ENCODE peak calls at places on chromosome 21, in eight cellular contexts. One of them, this sample, is unnamed.

GRCh38 chr21:32073190-32073589 is 200.4 kb downstream of the HUNK start:
- DNase-seq in choroid plexus epithelial cell: no peak
- DNase-seq in sigmoid colon: no peak
- DNase-seq in foreskin fibroblast: no peak
- DNase-seq in HFFc6: no peak
- DNase-seq in epithelial cell of esophagus: no peak
- DNase-seq in lung: no peak
- DNase-seq in GM23338: no peak
- DNase-seq in this sample: no peak

GRCh38 chr21:32371913-32372314 is 20.9 kb downstream of the URB1 start:
- DNase-seq in foreskin fibroblast: peak
- DNase-seq in lung: no peak
- DNase-seq in HFFc6: peak
- DNase-seq in sigmoid colon: peak
- DNase-seq in GM23338: no peak
- DNase-seq in choroid plexus epithelial cell: peak
- DNase-seq in epithelial cell of esophagus: peak
- DNase-seq in this sample: peak

GRCh38 chr21:39381009-39381408 is 32.1 kb upstream of the HMGN1 start:
- DNase-seq in foreskin fibroblast: peak
- DNase-seq in epithelial cell of esophagus: no peak
- DNase-seq in sigmoid colon: no peak
- DNase-seq in HFFc6: no peak
- DNase-seq in choroid plexus epithelial cell: no peak
- DNase-seq in lung: no peak
- DNase-seq in GM23338: no peak
- DNase-seq in this sample: no peak

GRCh38 chr21:25862596-25862995 is 127.8 kb downstream of the GABPA start:
- DNase-seq in GM23338: peak
- DNase-seq in choroid plexus epithelial cell: peak
- DNase-seq in HFFc6: peak
- DNase-seq in foreskin fibroblast: peak
- DNase-seq in sigmoid colon: no peak
- DNase-seq in lung: no peak
- DNase-seq in epithelial cell of esophagus: peak
- DNase-seq in this sample: peak

GRCh38 chr21:40706806-40707205 is 140.2 kb downstream of the DSCAM start:
- DNase-seq in epithelial cell of esophagus: peak
- DNase-seq in lung: no peak
- DNase-seq in sigmoid colon: no peak
- DNase-seq in foreskin fibroblast: no peak
- DNase-seq in choroid plexus epithelial cell: no peak
- DNase-seq in HFFc6: peak
- DNase-seq in GM23338: no peak
- DNase-seq in this sample: no peak

GRCh38 chr21:16588433-16588860 is 858.7 kb downstream of the USP25 start:
- DNase-seq in HFFc6: peak
- DNase-seq in sigmoid colon: peak
- DNase-seq in choroid plexus epithelial cell: peak
- DNase-seq in epithelial cell of esophagus: peak
- DNase-seq in GM23338: peak
- DNase-seq in lung: peak
- DNase-seq in foreskin fibroblast: peak
- DNase-seq in this sample: peak

GRCh38 chr21:32515869-32516268 is 69.5 kb downstream of the TCP10L start:
- DNase-seq in HFFc6: no peak
- DNase-seq in lung: no peak
- DNase-seq in foreskin fibroblast: peak
- DNase-seq in sigmoid colon: no peak
- DNase-seq in epithelial cell of esophagus: peak
- DNase-seq in choroid plexus epithelial cell: peak
- DNase-seq in GM23338: no peak
- DNase-seq in this sample: peak

GRCh38 chr21:16037386-16037785 is 307.6 kb downstream of the USP25 start:
- DNase-seq in foreskin fibroblast: no peak
- DNase-seq in sigmoid colon: no peak
- DNase-seq in epithelial cell of esophagus: peak
- DNase-seq in GM23338: no peak
- DNase-seq in choroid plexus epithelial cell: peak
- DNase-seq in HFFc6: no peak
- DNase-seq in lung: no peak
- DNase-seq in this sample: no peak

GRCh38 chr21:39217356-39218081 is 34.3 kb upstream of the PSMG1 start:
- DNase-seq in lung: no peak
- DNase-seq in sigmoid colon: no peak
- DNase-seq in HFFc6: no peak
- DNase-seq in choroid plexus epithelial cell: no peak
- DNase-seq in epithelial cell of esophagus: no peak
- DNase-seq in foreskin fibroblast: peak
- DNase-seq in GM23338: no peak
- DNase-seq in this sample: no peak

GRCh38 chr21:28419811-28420210 is 572.9 kb downstream of the LTN1 start:
- DNase-seq in lung: no peak
- DNase-seq in foreskin fibroblast: peak
- DNase-seq in sigmoid colon: no peak
- DNase-seq in HFFc6: no peak
- DNase-seq in epithelial cell of esophagus: no peak
- DNase-seq in GM23338: no peak
- DNase-seq in choroid plexus epithelial cell: no peak
- DNase-seq in this sample: no peak

GRCh38 chr21:42862774-42863503 is 16.4 kb downstream of the WDR4 start:
- DNase-seq in lung: no peak
- DNase-seq in HFFc6: no peak
- DNase-seq in sigmoid colon: no peak
- DNase-seq in choroid plexus epithelial cell: no peak
- DNase-seq in GM23338: peak
- DNase-seq in foreskin fibroblast: no peak
- DNase-seq in epithelial cell of esophagus: peak
- DNase-seq in this sample: no peak
- TF ChIP-seq CTCF in lung: no peak
- TF ChIP-seq CTCF in HFFc6: no peak
- TF ChIP-seq CTCF in sigmoid colon: no peak
- TF ChIP-seq CTCF in choroid plexus epithelial cell: no peak
- TF ChIP-seq CTCF in GM23338: no peak
- TF ChIP-seq CTCF in foreskin fibroblast: no peak
- TF ChIP-seq CTCF in epithelial cell of esophagus: peak
- TF ChIP-seq CTCF in this sample: no peak

GRCh38 chr21:35426484-35426883 is 377.4 kb upstream of the RUNX1 start:
- DNase-seq in sigmoid colon: no peak
- DNase-seq in lung: no peak
- DNase-seq in choroid plexus epithelial cell: no peak
- DNase-seq in HFFc6: no peak
- DNase-seq in GM23338: no peak
- DNase-seq in foreskin fibroblast: no peak
- DNase-seq in epithelial cell of esophagus: no peak
- DNase-seq in this sample: no peak

GRCh38 chr21:35428041-35428400 is 378.9 kb upstream of the RUNX1 start:
- DNase-seq in lung: no peak
- DNase-seq in choroid plexus epithelial cell: peak
- DNase-seq in sigmoid colon: no peak
- DNase-seq in epithelial cell of esophagus: peak
- DNase-seq in GM23338: no peak
- DNase-seq in HFFc6: no peak
- DNase-seq in foreskin fibroblast: peak
- DNase-seq in this sample: peak

GRCh38 chr21:35427320-35428040 is 378.4 kb upstream of the RUNX1 start:
- DNase-seq in GM23338: no peak
- DNase-seq in foreskin fibroblast: no peak
- DNase-seq in lung: no peak
- DNase-seq in HFFc6: no peak
- DNase-seq in epithelial cell of esophagus: no peak
- DNase-seq in choroid plexus epithelial cell: no peak
- DNase-seq in sigmoid colon: peak
- DNase-seq in this sample: no peak

GRCh38 chr21:35428489-35428888 is 379.4 kb upstream of the RUNX1 start:
- DNase-seq in lung: peak
- DNase-seq in GM23338: peak
- DNase-seq in choroid plexus epithelial cell: peak
- DNase-seq in epithelial cell of esophagus: no peak
- DNase-seq in foreskin fibroblast: peak
- DNase-seq in HFFc6: no peak
- DNase-seq in sigmoid colon: peak
- DNase-seq in this sample: peak

GRCh38 chr21:35426897-35427296 is 377.8 kb upstream of the RUNX1 start:
- DNase-seq in sigmoid colon: no peak
- DNase-seq in choroid plexus epithelial cell: no peak
- DNase-seq in HFFc6: no peak
- DNase-seq in lung: no peak
- DNase-seq in foreskin fibroblast: no peak
- DNase-seq in epithelial cell of esophagus: no peak
- DNase-seq in GM23338: no peak
- DNase-seq in this sample: no peak
- TF ChIP-seq CTCF in sigmoid colon: no peak
- TF ChIP-seq CTCF in choroid plexus epithelial cell: no peak
- TF ChIP-seq CTCF in HFFc6: no peak
- TF ChIP-seq CTCF in lung: no peak
- TF ChIP-seq CTCF in foreskin fibroblast: no peak
- TF ChIP-seq CTCF in epithelial cell of esophagus: no peak
- TF ChIP-seq CTCF in GM23338: no peak
- TF ChIP-seq CTCF in this sample: no peak

GRCh38 chr21:44360174-44360573 is 6.8 kb downstream of the TRPM2 start:
- DNase-seq in sigmoid colon: no peak
- DNase-seq in lung: no peak
- DNase-seq in foreskin fibroblast: no peak
- DNase-seq in GM23338: no peak
- DNase-seq in HFFc6: no peak
- DNase-seq in choroid plexus epithelial cell: peak
- DNase-seq in epithelial cell of esophagus: no peak
- DNase-seq in this sample: no peak
- TF ChIP-seq CTCF in sigmoid colon: no peak
- TF ChIP-seq CTCF in lung: no peak
- TF ChIP-seq CTCF in foreskin fibroblast: no peak
- TF ChIP-seq CTCF in GM23338: no peak
- TF ChIP-seq CTCF in HFFc6: peak
- TF ChIP-seq CTCF in choroid plexus epithelial cell: peak
- TF ChIP-seq CTCF in epithelial cell of esophagus: no peak
- TF ChIP-seq CTCF in this sample: no peak

DNA sequence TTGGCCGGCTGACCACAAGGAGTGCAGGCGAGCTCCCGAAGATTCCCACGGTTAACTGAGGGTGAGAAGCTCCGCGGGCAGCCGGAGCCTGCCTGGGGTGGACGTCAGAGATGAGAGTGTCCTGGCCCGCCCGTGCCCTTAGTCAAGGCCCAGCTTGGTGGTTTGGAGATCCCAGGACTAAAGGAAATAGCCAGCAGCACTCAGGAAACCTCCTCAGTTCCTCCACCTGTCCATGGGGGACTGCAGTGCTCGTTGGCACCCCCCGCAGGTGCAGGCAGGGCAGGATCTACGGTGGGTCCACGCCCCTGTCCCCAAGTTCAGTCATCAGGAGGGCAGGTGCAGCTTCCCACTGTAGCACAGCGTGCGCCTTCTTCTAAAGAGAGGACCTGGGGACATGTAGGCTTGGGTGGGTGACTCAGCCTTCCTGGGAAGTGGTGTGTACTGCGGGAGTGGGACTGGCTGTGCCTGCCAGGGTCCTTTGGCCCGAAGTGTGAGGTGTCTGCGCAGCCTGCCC is 32.5 kb downstream of the SLX9 start:
- DNase-seq in choroid plexus epithelial cell: no peak
- DNase-seq in sigmoid colon: peak
- DNase-seq in epithelial cell of esophagus: no peak
- DNase-seq in lung: no peak
- DNase-seq in foreskin fibroblast: no peak
- DNase-seq in HFFc6: no peak
- DNase-seq in GM23338: peak
- DNase-seq in this sample: no peak
- TF ChIP-seq CTCF in choroid plexus epithelial cell: no peak
- TF ChIP-seq CTCF in sigmoid colon: no peak
- TF ChIP-seq CTCF in epithelial cell of esophagus: no peak
- TF ChIP-seq CTCF in lung: no peak
- TF ChIP-seq CTCF in foreskin fibroblast: no peak
- TF ChIP-seq CTCF in HFFc6: no peak
- TF ChIP-seq CTCF in GM23338: peak
- TF ChIP-seq CTCF in this sample: no peak

GRCh38 chr21:42973991-42974831 is at the start of gene PKNOX1:
- DNase-seq in sigmoid colon: peak
- DNase-seq in lung: peak
- DNase-seq in epithelial cell of esophagus: peak
- DNase-seq in GM23338: peak
- DNase-seq in choroid plexus epithelial cell: peak
- DNase-seq in foreskin fibroblast: peak
- DNase-seq in HFFc6: peak
- DNase-seq in this sample: peak
- TF ChIP-seq CTCF in sigmoid colon: no peak
- TF ChIP-seq CTCF in lung: no peak
- TF ChIP-seq CTCF in epithelial cell of esophagus: no peak
- TF ChIP-seq CTCF in GM23338: no peak
- TF ChIP-seq CTCF in choroid plexus epithelial cell: peak
- TF ChIP-seq CTCF in foreskin fibroblast: no peak
- TF ChIP-seq CTCF in HFFc6: no peak
- TF ChIP-seq CTCF in this sample: no peak

GRCh38 chr21:45366476-45366875 is 38.5 kb upstream of the COL18A1 start:
- DNase-seq in foreskin fibroblast: no peak
- DNase-seq in lung: no peak
- DNase-seq in sigmoid colon: no peak
- DNase-seq in choroid plexus epithelial cell: no peak
- DNase-seq in HFFc6: no peak
- DNase-seq in GM23338: no peak
- DNase-seq in epithelial cell of esophagus: no peak
- DNase-seq in this sample: no peak
- TF ChIP-seq CTCF in foreskin fibroblast: no peak
- TF ChIP-seq CTCF in lung: no peak
- TF ChIP-seq CTCF in sigmoid colon: no peak
- TF ChIP-seq CTCF in choroid plexus epithelial cell: no peak
- TF ChIP-seq CTCF in HFFc6: no peak
- TF ChIP-seq CTCF in GM23338: no peak
- TF ChIP-seq CTCF in epithelial cell of esophagus: no peak
- TF ChIP-seq CTCF in this sample: no peak

GRCh38 chr21:38171723-38172344 is 85.0 kb upstream of the KCNJ15 start:
- DNase-seq in lung: no peak
- DNase-seq in foreskin fibroblast: peak
- DNase-seq in GM23338: peak
- DNase-seq in choroid plexus epithelial cell: peak
- DNase-seq in sigmoid colon: no peak
- DNase-seq in epithelial cell of esophagus: peak
- DNase-seq in HFFc6: peak
- DNase-seq in this sample: peak

GRCh38 chr21:38170283-38170682 is 86.5 kb upstream of the KCNJ15 start:
- DNase-seq in foreskin fibroblast: peak
- DNase-seq in lung: peak
- DNase-seq in epithelial cell of esophagus: peak
- DNase-seq in GM23338: peak
- DNase-seq in HFFc6: peak
- DNase-seq in sigmoid colon: no peak
- DNase-seq in choroid plexus epithelial cell: peak
- DNase-seq in this sample: peak

GRCh38 chr21:38167345-38167744 is 89.4 kb upstream of the KCNJ15 start:
- DNase-seq in foreskin fibroblast: no peak
- DNase-seq in choroid plexus epithelial cell: no peak
- DNase-seq in GM23338: no peak
- DNase-seq in lung: no peak
- DNase-seq in epithelial cell of esophagus: no peak
- DNase-seq in HFFc6: no peak
- DNase-seq in sigmoid colon: no peak
- DNase-seq in this sample: no peak

GRCh38 chr21:38175321-38175720 is 81.5 kb upstream of the KCNJ15 start:
- DNase-seq in lung: no peak
- DNase-seq in foreskin fibroblast: no peak
- DNase-seq in sigmoid colon: no peak
- DNase-seq in choroid plexus epithelial cell: no peak
- DNase-seq in HFFc6: no peak
- DNase-seq in GM23338: no peak
- DNase-seq in epithelial cell of esophagus: peak
- DNase-seq in this sample: peak

GRCh38 chr21:38170705-38171682 is 85.8 kb upstream of the KCNJ15 start:
- DNase-seq in GM23338: peak
- DNase-seq in foreskin fibroblast: peak
- DNase-seq in choroid plexus epithelial cell: peak
- DNase-seq in sigmoid colon: no peak
- DNase-seq in epithelial cell of esophagus: peak
- DNase-seq in HFFc6: peak
- DNase-seq in lung: no peak
- DNase-seq in this sample: peak
- TF ChIP-seq CTCF in GM23338: peak
- TF ChIP-seq CTCF in foreskin fibroblast: peak
- TF ChIP-seq CTCF in choroid plexus epithelial cell: peak
- TF ChIP-seq CTCF in sigmoid colon: no peak
- TF ChIP-seq CTCF in epithelial cell of esophagus: peak
- TF ChIP-seq CTCF in HFFc6: peak
- TF ChIP-seq CTCF in lung: no peak
- TF ChIP-seq CTCF in this sample: peak

This sample was measured in fibroblast of villous mesenchyme.